ENCODE peak calls at places on chromosomes 16 and 17, in nine cellular contexts. K is naive thymus-derived CD8-positive, alpha-beta T cell; N is body of pancreas; E is LoVo; U is fibroblast of mammary gland; X is NCI-H1105; D is HCEC 1CT; B is M059J; G is neural crest cell. S is an unnamed sample.
A peak's percentile ranks its signal among the peaks of the same experiment; 100 is the strongest.

GRCh38 chr16:67935096-67935401 is 1.6 kb downstream of the PSMB10 start:
- DNase-seq in X (no peak), B (no peak), U (no peak), N (no peak), D (no peak), G (no peak), E (no peak), K (no peak), S (no peak)

GRCh38 chr16:14628806-14629611 is 1.1 kb downstream of the PARN start:
- DNase-seq in K (no peak), G (no peak), E (no peak), B (no peak), X (no peak), N (no peak), D (no peak), U (no peak), S (no peak)

GRCh38 chr16:23874613-23875294 is 39.0 kb downstream of the PRKCB start:
- DNase-seq in U (peak; percentile 11), X (no peak), E (no peak), G (no peak), N (no peak), D (no peak), K (no peak), B (no peak), S (no peak)

GRCh38 chr17:73939808-73940207 is 263.7 kb upstream of the RPL38 start:
- DNase-seq in G (no peak), X (no peak), E (no peak), D (no peak), B (no peak), N (no peak), K (no peak), U (no peak), S (no peak)

GRCh38 chr17:1647802-1648581 is 1.7 kb downstream of the RILP start:
- DNase-seq in X (no peak), N (peak; percentile 55), D (peak; percentile 18), U (no peak), K (peak; percentile 56), E (no peak), G (no peak), B (no peak), S (peak; percentile 32)

GRCh38 chr16:19486744-19487325 is 35.1 kb downstream of the GDE1 start:
- DNase-seq in D (no peak), X (no peak), N (no peak), E (no peak), G (no peak), U (no peak), B (peak; percentile 26), K (no peak), S (no peak)

GRCh38 chr17:44095647-44096496 is 25.3 kb downstream of the G6PC3 start:
- DNase-seq in X (peak; percentile 72), D (peak; percentile 93), B (peak; percentile 97), E (no peak), K (no peak), U (peak; percentile 91), N (peak; percentile 52), G (peak; percentile 63), S (no peak)

GRCh38 chr16:26111900-26112299 is 420.1 kb downstream of the HS3ST4 start:
- DNase-seq in N (no peak), G (no peak), B (no peak), E (no peak), D (no peak), U (no peak), X (no peak), K (no peak), S (no peak)

GRCh38 chr17:36592711-36593321 is 1.1 kb downstream of the DHRS11 start:
- DNase-seq in K (no peak), N (no peak), D (no peak), B (no peak), G (no peak), E (no peak), U (no peak), X (no peak), S (no peak)